ENCODE peak calls at places on chromosomes 2 and 18, in eight cellular contexts. F is mammary epithelial cell; P is ovary; G is astrocyte; E is thoracic aorta; Q is neural progenitor cell; C is left ventricle myocardium inferior; X is CD8-positive, alpha-beta memory T cell. U is an unnamed sample. For H3K4me1, the result is how much of the 10 kb centered on the place peaks cover.

GRCh38 chr2:216536725-216537124 is 38.1 kb downstream of the RPL37A start:
- DNase-seq in G (no peak), P (no peak), X (no peak), Q (no peak), E (no peak), C (peak), F (no peak), U (no peak)

GRCh38 chr2:137675584-137676327 is 288.5 kb upstream of the HNMT start:
- DNase-seq in C (no peak), P (no peak), E (no peak), G (no peak), Q (no peak), F (no peak), X (no peak), U (no peak)

GRCh38 chr2:96103906-96104861 is 12.2 kb downstream of the ADRA2B start:
- DNase-seq in C (peak), E (no peak), F (no peak), X (peak), G (no peak), P (peak), Q (no peak), U (peak)

GRCh38 chr2:121099329-121100318 is 185.4 kb downstream of the TFCP2L1 start:
- DNase-seq in Q (peak), P (no peak), E (no peak), F (no peak), G (no peak), X (no peak), C (peak), U (peak)

GRCh38 chr2:15568874-15569273 is 7.7 kb upstream of the NBAS start:
- DNase-seq in X (no peak), Q (no peak), E (no peak), P (no peak), F (no peak), C (no peak), G (no peak), U (no peak)

GRCh38 chr2:108575132-108575966 is 41.1 kb downstream of the LIMS1 start:
- DNase-seq in Q (peak), E (no peak), P (no peak), C (no peak), X (no peak), F (peak), G (peak), U (no peak)

GRCh38 chr2:176473177-176473576 is 203.9 kb downstream of the MTX2 start:
- DNase-seq in F (peak), Q (no peak), C (no peak), E (no peak), G (no peak), X (no peak), P (peak), U (peak)

GRCh38 chr2:173568054-173568453 is 213.4 kb downstream of the CDCA7 start:
- DNase-seq in P (no peak), X (no peak), Q (peak), E (no peak), C (no peak), G (no peak), F (no peak), U (no peak)

GRCh38 chr18:34322365-34323289 is 97.9 kb upstream of the NOL4 start:
- DNase-seq in G (peak), X (no peak), Q (peak), P (peak), E (no peak), F (peak), C (peak), U (peak)

GRCh38 chr2:150732064-150732463 is 244.6 kb upstream of the RND3 start:
- DNase-seq in G (peak), P (no peak), C (no peak), Q (no peak), E (no peak), F (peak), X (no peak), U (no peak)

GRCh38 chr2:24771099-24771498 is 22.1 kb downstream of the PTRHD1 start:
- DNase-seq in G (no peak), P (no peak), F (no peak), E (no peak), X (no peak), C (no peak), Q (no peak), U (no peak)

GRCh38 chr2:109285244-109285651 is 156.2 kb downstream of the SH3RF3 start:
- DNase-seq in C (no peak), P (no peak), E (no peak), Q (no peak), F (no peak), X (no peak), G (peak), U (no peak)

GRCh38 chr2:95329891-95330822 is 33.0 kb downstream of the KCNIP3 start:
- DNase-seq in C (no peak), G (no peak), Q (no peak), P (no peak), F (no peak), X (no peak), E (no peak), U (no peak)

GRCh38 chr2:189609853-189610252 is 29.3 kb upstream of the SLC40A1 start:
- DNase-seq in E (no peak), Q (no peak), G (peak), P (no peak), F (no peak), C (no peak), X (no peak), U (no peak)

GRCh38 chr2:67841711-67842110 is 221.1 kb downstream of the C1D start:
- DNase-seq in C (no peak), Q (no peak), X (no peak), G (no peak), P (no peak), E (no peak), F (peak), U (no peak)

GRCh38 chr2:68774569-68775271 is 40.1 kb downstream of the ARHGAP25 start:
- DNase-seq in G (no peak), E (no peak), Q (no peak), F (no peak), C (peak), P (peak), X (peak), U (peak)

GRCh38 chr2:19356545-19357382 is 1.7 kb downstream of the OSR1 start:
- DNase-seq in G (no peak), E (no peak), X (no peak), F (peak), Q (peak), P (peak), C (no peak), U (no peak)

GRCh38 chr2:29374823-29375222 is 259.6 kb downstream of the CLIP4 start:
- DNase-seq in X (no peak), Q (no peak), G (no peak), E (no peak), C (no peak), P (no peak), F (no peak), U (no peak)

GRCh38 chr2:50722828-50723227 is 309.1 kb downstream of the NRXN1 start:
- DNase-seq in Q (no peak), C (no peak), P (no peak), X (no peak), G (peak), F (no peak), E (no peak), U (no peak)

GRCh38 chr2:175807031-175807873 is 194.8 kb downstream of the LNPK start:
- DNase-seq in F (peak), P (no peak), G (peak), E (no peak), X (no peak), Q (no peak), C (no peak), U (no peak)

GRCh38 chr2:222813177-222813843 is 47.5 kb upstream of the ACSL3 start:
- DNase-seq in X (no peak), C (no peak), P (no peak), Q (no peak), E (no peak), G (no peak), F (peak), U (no peak)

GRCh38 chr2:10284108-10284870 is 18.4 kb upstream of the HPCAL1 start:
- DNase-seq in F (no peak), X (no peak), C (no peak), E (no peak), P (no peak), G (no peak), Q (no peak), U (no peak)

GRCh38 chr18:56516769-56517168 is 121.6 kb downstream of the TXNL1 start:
- DNase-seq in E (no peak), F (peak), X (no peak), G (peak), C (no peak), Q (no peak), P (no peak), U (no peak)

GRCh38 chr2:149613712-149614111 is 26.1 kb upstream of the MMADHC start:
- DNase-seq in F (no peak), P (no peak), X (no peak), E (no peak), Q (no peak), G (peak), C (no peak), U (no peak)

GRCh38 chr2:120894936-120895335 is 159.3 kb downstream of the GLI2 start:
- DNase-seq in C (no peak), X (no peak), P (peak), F (no peak), Q (no peak), E (no peak), G (no peak), U (peak)

GRCh38 chr2:119674711-119675500 is 4.1 kb upstream of the TMEM177 start:
- DNase-seq in C (no peak), G (no peak), E (no peak), F (no peak), P (no peak), Q (peak), X (no peak), U (no peak)

GRCh38 chr18:13823707-13824395 is at the start of gene MC5R:
- DNase-seq in P (peak), Q (peak), E (no peak), F (peak), C (peak), G (peak), X (peak), U (peak)
- H3K4me3 ChIP-seq in P (peak), Q (peak), E (peak), F (peak), C (peak), G (peak), X (no peak), U (peak)

GRCh38 chr18:48833701-48834394 is 116.9 kb downstream of the SMAD7 start:
- DNase-seq in C (no peak), X (peak), E (no peak), G (peak), F (no peak), P (peak), Q (no peak), U (peak)
- H3K27ac ChIP-seq in C (peak), X (peak), E (peak), G (peak), F (peak), P (no peak), Q (no peak), U (peak)

GRCh38 chr2:160367887-160368286 is 125.7 kb downstream of the RBMS1 start:
- DNase-seq in X (no peak), Q (no peak), P (no peak), G (peak), F (peak), C (no peak), E (no peak), U (no peak)
- H3K4me1 ChIP-seq in X (under half), Q (under half), P (under half), G (half or more), F (under half), C (half or more), E (half or more), U (under half)

DNA sequence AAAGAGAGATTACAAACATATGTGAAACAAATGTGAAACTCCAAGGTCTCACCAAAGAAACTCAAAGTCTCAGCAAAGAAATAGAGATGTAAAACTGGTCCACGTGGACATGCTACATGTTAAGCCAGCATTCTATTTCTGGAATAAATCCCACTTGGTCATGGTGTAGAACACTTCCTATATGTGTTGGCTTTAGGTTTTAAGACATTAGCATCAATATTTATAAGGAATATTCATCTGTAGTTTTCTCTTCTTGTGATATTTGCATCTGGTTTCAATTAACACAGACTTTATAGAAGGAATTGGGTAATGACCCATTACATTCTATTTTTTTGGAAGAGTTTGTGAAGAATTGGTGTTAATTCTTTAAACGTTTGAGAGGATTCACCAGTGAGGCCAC is 133.1 kb downstream of the COPS8 start:
- DNase-seq in X (no peak), G (peak), E (no peak), F (no peak), Q (no peak), C (no peak), P (no peak), U (no peak)
- H3K4me3 ChIP-seq in X (no peak), G (no peak), E (no peak), F (no peak), Q (no peak), C (no peak), P (no peak), U (no peak)

GRCh38 chr2:241702405-241703127 is 727 bp downstream of the ING5 start:
- DNase-seq in P (peak), X (peak), Q (peak), F (peak), C (peak), G (peak), E (peak), U (peak)
- H3K27ac ChIP-seq in P (peak), X (peak), Q (no peak), F (peak), C (peak), G (peak), E (peak), U (peak)

DNA sequence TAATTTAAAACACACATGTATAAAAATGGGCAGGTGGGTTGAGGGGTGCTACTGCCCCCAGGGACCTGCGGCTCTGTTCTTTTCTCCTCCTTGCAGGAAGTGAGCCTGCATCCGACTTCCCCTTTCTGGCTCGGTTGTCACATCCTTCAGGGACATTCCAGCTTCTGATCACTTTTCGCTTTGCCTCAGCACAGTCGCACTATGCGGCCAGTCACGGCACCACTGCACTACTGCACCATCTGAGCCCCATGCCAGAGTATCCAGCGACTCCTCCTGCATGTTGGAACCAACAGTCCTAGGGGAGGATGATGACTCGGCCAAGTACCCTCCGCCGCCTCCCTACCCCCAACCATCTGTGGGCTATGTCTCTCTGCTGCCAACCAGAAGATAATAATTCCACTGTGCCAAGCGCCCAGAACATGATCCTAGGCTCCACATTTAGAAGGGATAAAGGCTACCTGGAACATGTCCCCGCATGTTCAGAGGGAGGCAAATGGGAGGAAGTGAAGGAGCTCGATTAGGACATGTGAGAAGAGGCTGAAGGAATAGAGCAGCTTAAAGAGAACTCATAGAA is 17.6 kb downstream of the CDC42EP3 start:
- DNase-seq in E (no peak), Q (no peak), F (peak), G (no peak), C (peak), P (no peak), X (no peak), U (peak)
- H3K4me1 ChIP-seq in E (under half), Q (half or more), F (half or more), G (half or more), C (half or more), P (under half), X (half or more), U (under half)

DNA sequence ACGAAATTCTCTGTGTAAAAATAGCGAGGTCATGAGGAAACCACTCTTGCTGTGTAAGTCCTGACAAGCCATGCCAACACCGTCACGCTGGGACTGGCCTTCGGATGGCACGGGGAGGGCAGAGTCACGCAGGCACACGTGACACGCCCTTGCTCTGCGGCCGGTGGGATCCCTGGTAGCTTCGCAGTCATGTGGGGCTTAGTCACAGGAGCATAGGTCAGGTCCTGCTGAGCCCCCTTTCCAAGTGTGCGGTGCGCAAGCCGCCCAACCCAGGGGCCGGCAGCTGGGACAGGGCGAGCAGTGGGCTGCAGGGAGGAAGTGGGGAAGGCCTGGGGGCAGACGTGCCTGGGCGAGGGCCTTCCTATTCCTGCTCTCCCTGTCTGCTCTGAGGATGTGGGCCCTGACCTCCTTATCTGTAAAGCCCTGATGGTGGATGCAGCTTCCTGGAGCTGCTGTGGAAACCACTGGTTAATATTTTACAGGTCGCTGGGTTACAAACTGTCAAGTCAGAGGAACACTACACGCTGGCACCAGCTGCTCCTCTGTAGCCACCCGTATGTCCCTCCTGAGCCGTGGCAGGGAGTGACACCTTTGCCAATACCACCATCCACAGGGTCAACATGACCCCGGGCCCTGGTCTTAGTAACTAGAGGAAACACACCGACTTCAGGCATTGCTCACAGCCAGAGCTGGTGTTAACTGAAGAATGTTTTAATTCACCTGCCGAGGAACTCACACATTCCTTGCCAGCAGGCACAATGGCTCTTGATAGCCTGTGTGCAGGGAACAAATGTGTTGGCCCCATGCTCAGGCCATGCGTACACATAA is 17.8 kb downstream of the MBP start:
- DNase-seq in C (peak), G (peak), P (peak), E (peak), F (peak), Q (no peak), X (no peak), U (peak)
- H3K4me3 ChIP-seq in C (peak), G (no peak), P (no peak), E (no peak), F (no peak), Q (no peak), X (no peak), U (no peak)